ENCODE peak calls at places on chromosomes 13 and 19, in nine cellular contexts. M is tibial nerve; F is activated effector memory CD4-positive, alpha-beta T cell treated with Interleukin-2 at 50 U/mL for 16 hours; H is upper lobe of right lung; S is activated CD4-positive, alpha-beta memory T cell treated with anti-CD3 and anti-CD28 coated beads, Interleukin-2, amount 10 ng/mL, durations not matched to agents 7 days and 5 days; N is HAP-1; B is AG08396; Z is T-helper 1 cell; P is EL. Q is an unnamed sample.

GRCh38 chr13:33542309-33543088 is 256.9 kb upstream of the STARD13 start:
- DNase-seq in M (peak), F (peak), H (peak), S (peak), N (peak), B (peak), Z (peak), P (peak), Q (peak)

GRCh38 chr19:54369082-54369691 is 4.5 kb upstream of the LAIR1 start:
- DNase-seq in M (no peak), F (no peak), H (no peak), S (no peak), N (no peak), B (no peak), Z (no peak), P (no peak), Q (no peak)

GRCh38 chr13:38417727-38418126 is 68.1 kb downstream of the UFM1 start:
- DNase-seq in M (peak), F (no peak), H (no peak), S (no peak), N (peak), B (peak), Z (no peak), P (peak), Q (no peak)

GRCh38 chr19:18300930-18301717 is 19.7 kb upstream of the JUND start:
- DNase-seq in M (peak), F (no peak), H (peak), S (no peak), N (no peak), B (peak), Z (no peak), P (peak), Q (no peak)

GRCh38 chr19:2552859-2553258 is 76.9 kb downstream of the GADD45B start:
- DNase-seq in M (no peak), F (peak), H (no peak), S (peak), N (no peak), B (no peak), Z (peak), P (peak), Q (peak)

GRCh38 chr19:375395-376110 is 31.0 kb upstream of the MIER2 start:
- DNase-seq in M (no peak), F (no peak), H (no peak), S (no peak), N (no peak), B (no peak), Z (no peak), P (no peak), Q (no peak)

GRCh38 chr19:19645233-19645870 is 1.9 kb upstream of the GMIP start:
- DNase-seq in M (no peak), F (no peak), H (no peak), S (no peak), N (no peak), B (no peak), Z (no peak), P (no peak), Q (no peak)

GRCh38 chr13:46687810-46688209 is 109.2 kb downstream of the ESD start:
- DNase-seq in M (no peak), F (no peak), H (no peak), S (no peak), N (peak), B (peak), Z (no peak), P (peak), Q (no peak)

GRCh38 chr19:53195265-53195879 is 2.2 kb upstream of the ZNF665 start:
- DNase-seq in M (peak), F (peak), H (no peak), S (peak), N (peak), B (peak), Z (peak), P (peak), Q (peak)

GRCh38 chr13:75870397-75870801 is 234.3 kb downstream of the LMO7 start:
- DNase-seq in M (peak), F (peak), H (no peak), S (peak), N (no peak), B (peak), Z (no peak), P (peak), Q (no peak)

GRCh38 chr13:23433171-23434153 is at the start of gene SACS:
- DNase-seq in M (no peak), F (no peak), H (no peak), S (no peak), N (peak), B (peak), Z (no peak), P (peak), Q (no peak)

GRCh38 chr19:48396871-48397176 is 3.4 kb downstream of the GRIN2D start:
- DNase-seq in M (no peak), F (no peak), H (no peak), S (no peak), N (no peak), B (no peak), Z (no peak), P (no peak), Q (no peak)

GRCh38 chr13:30862707-30863106 is 43.4 kb upstream of the MEDAG start:
- DNase-seq in M (no peak), F (no peak), H (peak), S (no peak), N (no peak), B (no peak), Z (no peak), P (no peak), Q (no peak)

GRCh38 chr19:42420055-42420544 is 7.1 kb downstream of the LIPE start:
- DNase-seq in M (no peak), F (peak), H (peak), S (peak), N (peak), B (peak), Z (peak), P (peak), Q (peak)

GRCh38 chr13:77138813-77139212 is 111.9 kb upstream of the FBXL3 start:
- DNase-seq in M (no peak), F (no peak), H (no peak), S (no peak), N (no peak), B (no peak), Z (no peak), P (no peak), Q (no peak)

GRCh38 chr13:114108141-114108761 is 24.2 kb downstream of the RASA3 start:
- DNase-seq in M (no peak), F (no peak), H (peak), S (no peak), N (peak), B (no peak), Z (no peak), P (no peak), Q (no peak)

GRCh38 chr19:19010551-19010950 is 22.8 kb downstream of the SUGP2 start:
- DNase-seq in M (no peak), F (no peak), H (no peak), S (no peak), N (no peak), B (no peak), Z (no peak), P (no peak), Q (no peak)

GRCh38 chr19:12090807-12091206 is 26.3 kb downstream of the ZNF844 start:
- DNase-seq in M (peak), F (peak), H (peak), S (peak), N (peak), B (peak), Z (peak), P (peak), Q (peak)

GRCh38 chr13:73018336-73018735 is 40.5 kb upstream of the KLF5 start:
- DNase-seq in M (no peak), F (no peak), H (no peak), S (no peak), N (no peak), B (no peak), Z (no peak), P (peak), Q (no peak)

GRCh38 chr19:801030-801860 is 4.0 kb downstream of the PTBP1 start:
- DNase-seq in M (no peak), F (no peak), H (peak), S (peak), N (no peak), B (peak), Z (no peak), P (peak), Q (no peak)

GRCh38 chr19:6765738-6766356 is 1.4 kb downstream of the SH2D3A start:
- DNase-seq in M (no peak), F (no peak), H (peak), S (no peak), N (no peak), B (no peak), Z (no peak), P (peak), Q (no peak)

GRCh38 chr13:109385161-109385560 is 401.2 kb downstream of the IRS2 start:
- DNase-seq in M (no peak), F (no peak), H (no peak), S (no peak), N (no peak), B (no peak), Z (no peak), P (peak), Q (no peak)

GRCh38 chr19:3249408-3249807 is 24.9 kb downstream of the CELF5 start:
- DNase-seq in M (no peak), F (no peak), H (no peak), S (no peak), N (peak), B (no peak), Z (no peak), P (no peak), Q (no peak)

GRCh38 chr13:111216166-111216960 is 101.3 kb downstream of the ARHGEF7 start:
- DNase-seq in M (peak), F (peak), H (no peak), S (peak), N (peak), B (no peak), Z (no peak), P (peak), Q (no peak)

GRCh38 chr19:6667114-6667627 is 2.8 kb downstream of the TNFSF14 start:
- DNase-seq in M (no peak), F (no peak), H (no peak), S (peak), N (no peak), B (no peak), Z (no peak), P (no peak), Q (peak)

GRCh38 chr19:2578391-2578826 is 102.5 kb downstream of the GADD45B start:
- DNase-seq in M (no peak), F (no peak), H (peak), S (no peak), N (no peak), B (peak), Z (no peak), P (peak), Q (no peak)

GRCh38 chr19:16586477-16586871 is 14.3 kb upstream of the SLC35E1 start:
- DNase-seq in M (no peak), F (no peak), H (no peak), S (no peak), N (no peak), B (no peak), Z (no peak), P (no peak), Q (no peak)

GRCh38 chr19:18789883-18790565 is 1.1 kb downstream of the COMP start:
- DNase-seq in M (no peak), F (no peak), H (no peak), S (no peak), N (peak), B (peak), Z (no peak), P (peak), Q (no peak)

GRCh38 chr19:38455031-38455430 is 21.5 kb downstream of the RYR1 start:
- DNase-seq in M (no peak), F (no peak), H (no peak), S (no peak), N (peak), B (peak), Z (no peak), P (peak), Q (no peak)

GRCh38 chr13:114030666-114031610 is 57.1 kb upstream of the C13orf46 start:
- DNase-seq in M (no peak), F (no peak), H (no peak), S (no peak), N (no peak), B (no peak), Z (no peak), P (no peak), Q (no peak)

GRCh38 chr13:36543671-36544070 is 111.4 kb downstream of the CCNA1 start:
- DNase-seq in M (no peak), F (no peak), H (no peak), S (no peak), N (no peak), B (no peak), Z (no peak), P (no peak), Q (no peak)

GRCh38 chr13:42893346-42893745 is 98.7 kb downstream of the EPSTI1 start:
- DNase-seq in M (no peak), F (no peak), H (no peak), S (no peak), N (no peak), B (peak), Z (no peak), P (peak), Q (no peak)

GRCh38 chr13:46665243-46665629 is 112.3 kb downstream of the LRCH1 start:
- DNase-seq in M (no peak), F (no peak), H (no peak), S (no peak), N (no peak), B (no peak), Z (no peak), P (no peak), Q (no peak)

GRCh38 chr19:7605490-7606222 is 10.0 kb downstream of the CAMSAP3 start:
- DNase-seq in M (no peak), F (no peak), H (no peak), S (peak), N (peak), B (no peak), Z (no peak), P (peak), Q (no peak)

GRCh38 chr13:83568019-83568418 is 314.3 kb downstream of the SLITRK1 start:
- DNase-seq in M (no peak), F (no peak), H (no peak), S (no peak), N (no peak), B (no peak), Z (no peak), P (no peak), Q (no peak)

GRCh38 chr13:110944121-110944967 is 29.5 kb upstream of the ANKRD10 start:
- DNase-seq in M (no peak), F (no peak), H (no peak), S (peak), N (peak), B (peak), Z (no peak), P (peak), Q (no peak)

GRCh38 chr13:48775804-48776203 is 122.1 kb downstream of the CYSLTR2 start:
- DNase-seq in M (no peak), F (no peak), H (no peak), S (no peak), N (no peak), B (peak), Z (no peak), P (peak), Q (no peak)